ENCODE peak calls at places on chromosomes 11 and 22, in four cellular contexts. R, L, E and M are unnamed samples.

GRCh38 chr11:30206249-30206996 is 24.4 kb upstream of the FSHB start:
- DNase-seq in R (no peak), L (peak; percentile 49), E (no peak), M (no peak)

GRCh38 chr22:31211504-31211861 is 615 bp upstream of the LIMK2 start:
- DNase-seq in R (no peak), L (no peak), E (no peak), M (no peak)

GRCh38 chr22:22576244-22576988 is 17.4 kb upstream of the PRAME start:
- DNase-seq in R (peak; percentile 31), L (no peak), E (peak; percentile 98), M (peak; percentile 24)

GRCh38 chr22:27024982-27025381 is 367.6 kb downstream of the MIAT start:
- DNase-seq in R (no peak), L (no peak), E (no peak), M (no peak)

GRCh38 chr11:69335010-69335409 is 41.1 kb downstream of the MYEOV start:
- DNase-seq in R (no peak), L (no peak), E (no peak), M (no peak)

GRCh38 chr22:24583221-24583971 is 9.5 kb downstream of the LRRC75B start:
- DNase-seq in R (no peak), L (no peak), E (no peak), M (peak; percentile 15)

GRCh38 chr11:27471067-27471587 is 1.5 kb downstream of the LGR4 start:
- DNase-seq in R (no peak), L (no peak), E (no peak), M (no peak)

GRCh38 chr11:86670179-86670578 is 2.2 kb downstream of the ME3 start:
- DNase-seq in R (no peak), L (no peak), E (no peak), M (peak; percentile 43)

GRCh38 chr11:4658629-4659453 is 15.1 kb downstream of the OR51E1 start:
- DNase-seq in R (no peak), L (no peak), E (peak; percentile 50), M (peak; percentile 37)

GRCh38 chr11:67029146-67029545 is 6.2 kb downstream of the SYT12 start:
- DNase-seq in R (no peak), L (no peak), E (no peak), M (peak; percentile 31)

GRCh38 chr11:13260963-13261599 is 16.5 kb upstream of the BMAL1 start:
- DNase-seq in R (peak; percentile 45), L (no peak), E (no peak), M (peak; percentile 12)

GRCh38 chr22:44410396-44411056 is 87.5 kb downstream of the RTL6 start:
- DNase-seq in R (no peak), L (no peak), E (no peak), M (no peak)

GRCh38 chr22:41833369-41834004 is 582 bp downstream of the SREBF2 start:
- DNase-seq in R (peak; percentile 43), L (no peak), E (peak; percentile 73), M (no peak)

GRCh38 chr11:27118371-27118770 is 77.8 kb downstream of the BBOX1 start:
- DNase-seq in R (no peak), L (no peak), E (no peak), M (peak; percentile 6)

GRCh38 chr22:41902932-41903421 is 11.9 kb downstream of the SHISA8 start:
- DNase-seq in R (no peak), L (no peak), E (no peak), M (no peak)

GRCh38 chr11:10728779-10729472 is 22.1 kb upstream of the CTR9 start:
- DNase-seq in R (no peak), L (no peak), E (no peak), M (peak; percentile 35)

GRCh38 chr11:78131956-78132355 is 7.5 kb downstream of the ALG8 start:
- DNase-seq in R (no peak), L (no peak), E (no peak), M (peak; percentile 75)

GRCh38 chr11:72821920-72822799 is 7.9 kb downstream of the ATG16L2 start:
- DNase-seq in R (peak; percentile 91), L (peak; percentile 21), E (peak; percentile 94), M (peak; percentile 84)

GRCh38 chr22:28297504-28297903 is 378.4 kb upstream of the PITPNB start:
- DNase-seq in R (no peak), L (no peak), E (no peak), M (peak; percentile 2)

GRCh38 chr22:22352376-22352999 is 107.9 kb downstream of the VPREB1 start:
- DNase-seq in R (no peak), L (no peak), E (no peak), M (no peak)

GRCh38 chr11:73538381-73538872 is 59.5 kb downstream of the FAM168A start:
- DNase-seq in R (peak; percentile 64), L (peak; percentile 53), E (no peak), M (no peak)

GRCh38 chr11:126282742-126283591 is at the start of gene TIRAP:
- DNase-seq in R (peak; percentile 55), L (no peak), E (peak; percentile 80), M (peak; percentile 42)

GRCh38 chr11:65915821-65916251 is 3.0 kb downstream of the C11orf68 start:
- DNase-seq in R (peak; percentile 94), L (no peak), E (no peak), M (peak; percentile 99)

GRCh38 chr11:118438314-118438931 is 2.1 kb downstream of the KMT2A start:
- DNase-seq in R (peak; percentile 80), L (no peak), E (peak; percentile 35), M (peak; percentile 87)

GRCh38 chr11:126124284-126124683 is 61.6 kb upstream of the CDON start:
- DNase-seq in R (no peak), L (no peak), E (no peak), M (peak; percentile 15)

GRCh38 chr11:128424867-128425285 is 162.5 kb downstream of the ETS1 start:
- DNase-seq in R (no peak), L (no peak), E (no peak), M (peak; percentile 66)

GRCh38 chr11:71238285-71238875 is 14.0 kb downstream of the SHANK2 start:
- DNase-seq in R (no peak), L (no peak), E (no peak), M (no peak)

GRCh38 chr11:85844439-85845051 is 10.6 kb upstream of the CCDC83 start:
- DNase-seq in R (no peak), L (no peak), E (no peak), M (peak; percentile 80)

GRCh38 chr11:33910261-33910959 is 18.5 kb upstream of the LMO2 start:
- DNase-seq in R (peak; percentile 42), L (no peak), E (no peak), M (no peak)

GRCh38 chr22:20116951-20117645 is at the start of gene TRMT2A:
- DNase-seq in R (peak; percentile 99), L (peak; percentile 86), E (peak; percentile 100), M (peak; percentile 98)

GRCh38 chr11:58924230-58924629 is 15.1 kb upstream of the GLYATL1 start:
- DNase-seq in R (no peak), L (no peak), E (no peak), M (no peak)

GRCh38 chr22:20777420-20778177 is 3.7 kb downstream of the SERPIND1 start:
- DNase-seq in R (peak; percentile 67), L (no peak), E (peak; percentile 98), M (peak; percentile 94)

GRCh38 chr22:32758866-32759385 is 42.6 kb upstream of the TIMP3 start:
- DNase-seq in R (no peak), L (no peak), E (no peak), M (no peak)

GRCh38 chr22:32760396-32760795 is 41.1 kb upstream of the TIMP3 start:
- DNase-seq in R (no peak), L (no peak), E (no peak), M (no peak)

GRCh38 chr22:32764330-32765116 is 37.0 kb upstream of the TIMP3 start:
- DNase-seq in R (no peak), L (no peak), E (no peak), M (peak; percentile 96)

GRCh38 chr22:32760815-32761214 is 40.7 kb upstream of the TIMP3 start:
- DNase-seq in R (no peak), L (no peak), E (no peak), M (no peak)

DNA sequence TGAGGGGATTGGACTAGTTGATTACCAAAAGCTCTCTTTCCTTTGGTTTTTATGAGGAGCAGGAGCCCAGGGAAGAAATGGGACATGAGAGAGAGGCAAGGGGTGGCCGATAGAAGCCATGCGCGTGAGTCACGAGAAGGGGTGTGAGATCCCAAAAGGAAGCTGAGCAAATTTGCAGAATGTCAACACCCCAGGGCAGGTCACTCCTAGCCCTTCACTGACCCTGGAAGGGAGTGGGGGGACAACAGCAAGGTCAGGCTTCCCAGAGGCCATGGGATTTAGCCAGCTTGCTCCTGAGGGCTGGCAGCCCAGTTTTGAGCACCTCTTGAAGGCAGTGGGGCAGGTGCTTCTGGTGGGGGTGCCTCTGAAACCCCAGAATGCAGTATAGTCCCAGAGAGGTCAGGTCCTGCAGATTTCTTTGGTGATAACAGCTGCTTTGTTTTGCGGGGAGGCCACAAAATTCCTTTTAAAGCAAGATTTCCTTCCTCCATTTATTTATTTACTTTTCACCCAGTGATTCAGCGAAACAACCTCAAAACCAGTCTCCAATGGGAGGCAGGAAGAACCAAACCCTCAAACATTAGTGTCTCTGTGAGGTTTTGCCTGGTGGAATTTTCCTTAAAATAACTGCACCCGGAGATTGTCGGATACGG is 40.1 kb upstream of the TIMP3 start:
- DNase-seq in R (no peak), L (no peak), E (no peak), M (peak; percentile 79)
- TF ChIP-seq FOS in R (no peak), L (no peak), E (no peak), M (no peak)

DNA sequence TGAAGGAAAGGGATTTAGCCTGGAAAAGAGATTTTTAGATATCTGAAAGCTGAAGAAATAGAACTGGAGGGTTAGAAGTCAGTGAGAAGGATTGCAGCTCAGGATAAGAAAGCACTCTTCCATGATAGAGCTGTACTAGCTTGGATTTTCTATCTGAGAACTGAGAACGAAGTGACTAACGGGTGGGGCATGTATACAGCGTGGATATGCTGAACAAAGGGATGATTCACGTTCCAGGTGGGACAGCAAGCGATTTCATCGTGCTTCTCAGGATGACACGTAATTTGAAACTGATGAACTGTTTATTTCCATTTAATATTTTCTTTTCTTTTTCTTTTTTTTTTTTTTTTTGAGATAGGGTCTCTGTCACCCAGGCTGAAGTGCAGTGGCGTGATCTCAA is 53.0 kb downstream of the GRAMD1B start:
- DNase-seq in R (no peak), L (no peak), E (no peak), M (peak; percentile 70)
- TF ChIP-seq FOS in R (no peak), L (no peak), E (no peak), M (no peak)

DNA sequence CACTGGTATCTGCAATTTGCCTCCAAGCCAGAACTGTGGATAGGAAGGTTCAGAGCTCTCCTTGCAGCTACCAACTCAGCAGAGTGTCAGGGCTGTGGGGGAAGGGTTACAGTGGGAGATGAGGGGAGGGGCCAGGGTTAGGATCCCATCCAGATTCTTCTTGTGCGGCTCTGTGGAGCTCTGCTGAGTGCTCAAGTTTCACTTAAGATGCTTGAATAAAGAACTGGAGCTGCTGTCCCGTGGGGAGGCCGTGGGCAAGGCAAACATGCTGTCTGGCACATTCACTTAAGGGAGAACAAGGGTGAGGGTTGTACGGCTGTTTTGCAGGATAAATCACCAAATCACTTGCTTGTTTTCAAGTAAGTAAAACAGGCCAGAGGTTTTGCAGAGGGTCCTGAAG is 197.1 kb downstream of the FAM76B start:
- DNase-seq in R (no peak), L (no peak), E (no peak), M (peak; percentile 23)
- TF ChIP-seq FOS in R (no peak), L (no peak), E (no peak), M (no peak)

GRCh38 chr22:50190182-50190951 is 4.7 kb downstream of the TRABD start:
- DNase-seq in R (peak; percentile 46), L (peak; percentile 76), E (peak; percentile 85), M (no peak)

GRCh38 chr22:50189184-50189848 is 3.6 kb downstream of the TRABD start:
- DNase-seq in R (no peak), L (no peak), E (no peak), M (no peak)

GRCh38 chr22:50188356-50188755 is 2.6 kb downstream of the TRABD start:
- DNase-seq in R (no peak), L (no peak), E (no peak), M (no peak)

GRCh38 chr22:50191041-50191740 is 5.5 kb downstream of the TRABD start:
- DNase-seq in R (no peak), L (peak; percentile 85), E (no peak), M (no peak)

GRCh38 chr22:50189849-50190181 is 4.1 kb downstream of the TRABD start:
- DNase-seq in R (no peak), L (no peak), E (no peak), M (no peak)
- TF ChIP-seq FOS in R (no peak), L (no peak), E (no peak), M (no peak)